ENCODE peak calls at places on chromosomes 16 and 17, in five cellular contexts. S is fibroblast of the conjunctiva; D is Kasumi-1; Y is activated T-helper 1 cell treated with anti-CD3 and anti-CD28 coated beads, Interleukin-12 subunit alpha, Interleukin-12 subunit beta, Interleukin-2, Interleukin-4 antibody, amounts not matched to agents 30 ng/mL and 10 ng/mL and 1 ng/mL, durations not matched to agents 14 hours and 24 hours and 36 hours; V is spleen. I is an unnamed sample.

GRCh38 chr17:44444735-44445105 is 55.3 kb upstream of the ITGA2B start:
- DNase-seq in S (no peak), D (no peak), V (no peak), Y (no peak), I (no peak)

GRCh38 chr17:55434721-55435120 is 13.1 kb upstream of the MMD start:
- DNase-seq in V (no peak), D (no peak), Y (no peak), S (no peak), I (no peak)

GRCh38 chr17:19005789-19006430 is 1.3 kb upstream of the FAM83G start:
- DNase-seq in S (no peak), D (no peak), Y (no peak), V (no peak), I (no peak)

GRCh38 chr17:76151896-76152454 is 10.9 kb upstream of the FOXJ1 start:
- DNase-seq in V (peak), D (no peak), S (no peak), Y (no peak), I (no peak)

GRCh38 chr16:57668259-57668563 is at the start of gene ADGRG3:
- DNase-seq in V (no peak), Y (no peak), S (no peak), D (no peak), I (no peak)

GRCh38 chr17:67717192-67717623 is 528 bp upstream of the NOL11 start:
- DNase-seq in V (no peak), S (no peak), Y (no peak), D (no peak), I (no peak)

GRCh38 chr17:57806083-57806830 is 43.6 kb downstream of the MRPS23 start:
- DNase-seq in V (no peak), D (no peak), Y (no peak), S (no peak), I (no peak)

GRCh38 chr17:74767111-74767516 is 9.0 kb downstream of the NAT9 start:
- DNase-seq in V (no peak), Y (no peak), D (no peak), S (no peak), I (no peak)

GRCh38 chr16:11604783-11605563 is 18.3 kb upstream of the LITAF start:
- DNase-seq in D (no peak), S (no peak), Y (no peak), V (peak), I (no peak)

GRCh38 chr17:57091186-57091618 is 6.2 kb downstream of the AKAP1 start:
- DNase-seq in Y (no peak), D (no peak), S (no peak), V (no peak), I (no peak)

GRCh38 chr17:64200080-64201042 is 62.7 kb downstream of the TEX2 start:
- DNase-seq in V (no peak), D (peak), Y (no peak), S (no peak), I (no peak)

GRCh38 chr16:31202402-31203385 is at the start of gene PYCARD:
- DNase-seq in V (peak), Y (no peak), D (peak), S (no peak), I (peak)

GRCh38 chr16:81610144-81610842 is 165.7 kb downstream of the CMIP start:
- DNase-seq in D (no peak), S (no peak), Y (no peak), V (no peak), I (no peak)

GRCh38 chr17:3935825-3936355 is 19.6 kb upstream of the P2RX1 start:
- DNase-seq in D (no peak), Y (no peak), S (no peak), V (no peak), I (no peak)

GRCh38 chr17:81954131-81955057 is 6.6 kb downstream of the NOTUM start:
- DNase-seq in D (no peak), S (no peak), Y (no peak), V (no peak), I (no peak)

GRCh38 chr16:17830651-17831050 is 359.9 kb upstream of the XYLT1 start:
- DNase-seq in Y (no peak), S (no peak), V (no peak), D (no peak), I (no peak)

GRCh38 chr17:51472670-51473069 is 212.3 kb downstream of the UTP18 start:
- DNase-seq in D (no peak), S (no peak), V (no peak), Y (no peak), I (no peak)

GRCh38 chr16:24853169-24853824 is 7.5 kb downstream of the SLC5A11 start:
- DNase-seq in V (no peak), Y (no peak), S (no peak), D (no peak), I (no peak)

GRCh38 chr16:9047689-9048301 is 43.6 kb upstream of the HAPSTR1 start:
- DNase-seq in V (peak), D (peak), S (peak), Y (peak), I (peak)